ENCODE peak calls at places on chromosomes 5 and 9, in eight cellular contexts. J is HL-60, G is MG63, H is spleen, T is colonic mucosa, V is RWPE2, Z is GM06990, R is heart left ventricle. M is an unnamed sample.

GRCh38 chr5:88729476-88730182 is 153.4 kb downstream of the MEF2C start:
- DNase-seq in J (peak; percentile 17), G (peak; percentile 61), H (no peak), T (peak; percentile 68), V (no peak), Z (peak; percentile 43), R (peak; percentile 56), M (peak; percentile 55)

GRCh38 chr5:142222235-142222880 is 102.5 kb downstream of the SPRY4 start:
- DNase-seq in J (peak; percentile 32), G (no peak), H (no peak), T (no peak), V (no peak), Z (no peak), R (no peak), M (no peak)

GRCh38 chr9:108784128-108784490 is 71.7 kb downstream of the ACTL7B start:
- DNase-seq in J (no peak), G (no peak), H (no peak), T (no peak), V (no peak), Z (no peak), R (no peak), M (no peak)

GRCh38 chr5:909086-909485 is 16.4 kb downstream of the TRIP13 start:
- DNase-seq in J (no peak), G (no peak), H (peak; percentile 48), T (no peak), V (no peak), Z (no peak), R (no peak), M (peak; percentile 89)

GRCh38 chr5:5306696-5307095 is 115.8 kb upstream of the ICE1 start:
- DNase-seq in J (no peak), G (peak; percentile 57), H (no peak), T (no peak), V (no peak), Z (no peak), R (no peak), M (no peak)

GRCh38 chr9:134210511-134210907 is 46.1 kb upstream of the RNU6ATAC start:
- DNase-seq in J (no peak), G (no peak), H (peak; percentile 63), T (no peak), V (peak; percentile 42), Z (no peak), R (no peak), M (no peak)

GRCh38 chr9:91787931-91788330 is 162.1 kb downstream of the ROR2 start:
- DNase-seq in J (no peak), G (no peak), H (no peak), T (no peak), V (no peak), Z (no peak), R (no peak), M (no peak)

GRCh38 chr9:133954862-133955529 is 37.1 kb downstream of the VAV2 start:
- DNase-seq in J (no peak), G (no peak), H (peak; percentile 79), T (no peak), V (no peak), Z (peak; percentile 72), R (no peak), M (no peak)

GRCh38 chr9:734831-735511 is 106.5 kb upstream of the DMRT1 start:
- DNase-seq in J (no peak), G (peak; percentile 94), H (no peak), T (no peak), V (no peak), Z (no peak), R (peak; percentile 46), M (no peak)

GRCh38 chr5:116472274-116472673 is 102.3 kb downstream of the SEMA6A start:
- DNase-seq in J (no peak), G (no peak), H (no peak), T (no peak), V (no peak), Z (no peak), R (no peak), M (no peak)

GRCh38 chr5:169801781-169802180 is 164.7 kb downstream of the DOCK2 start:
- DNase-seq in J (no peak), G (no peak), H (no peak), T (no peak), V (no peak), Z (no peak), R (no peak), M (no peak)

GRCh38 chr9:130444565-130445221 is at the start of gene ASS1:
- DNase-seq in J (no peak), G (peak; percentile 87), H (no peak), T (peak; percentile 91), V (no peak), Z (no peak), R (peak; percentile 91), M (peak; percentile 94)

GRCh38 chr9:23538060-23538387 is 288.0 kb downstream of the ELAVL2 start:
- DNase-seq in J (no peak), G (no peak), H (no peak), T (no peak), V (no peak), Z (no peak), R (no peak), M (no peak)

GRCh38 chr5:96117863-96118651 is 156.4 kb upstream of the ELL2 start:
- DNase-seq in J (no peak), G (no peak), H (no peak), T (no peak), V (no peak), Z (no peak), R (no peak), M (no peak)

GRCh38 chr5:1770443-1770802 is 29.2 kb downstream of the MRPL36 start:
- DNase-seq in J (no peak), G (no peak), H (peak; percentile 41), T (no peak), V (no peak), Z (no peak), R (peak; percentile 20), M (no peak)

GRCh38 chr5:151904921-151905320 is 19.7 kb downstream of the GLRA1 start:
- DNase-seq in J (no peak), G (peak; percentile 24), H (no peak), T (no peak), V (no peak), Z (no peak), R (no peak), M (no peak)

GRCh38 chr9:137220317-137221094 is 1.5 kb downstream of the RNF208 start:
- DNase-seq in J (no peak), G (no peak), H (no peak), T (no peak), V (no peak), Z (no peak), R (no peak), M (no peak)

GRCh38 chr5:150066901-150067396 is 19.4 kb downstream of the CSF1R start:
- DNase-seq in J (peak; percentile 74), G (no peak), H (no peak), T (no peak), V (peak; percentile 42), Z (no peak), R (no peak), M (no peak)

GRCh38 chr9:128203024-128203841 is at the start of gene DNM1:
- DNase-seq in J (peak; percentile 54), G (peak; percentile 60), H (peak; percentile 93), T (peak; percentile 49), V (no peak), Z (peak; percentile 76), R (no peak), M (peak; percentile 77)

GRCh38 chr9:35812025-35812602 is at the start of gene SPAG8:
- DNase-seq in J (peak; percentile 99), G (peak; percentile 99), H (peak; percentile 98), T (peak; percentile 95), V (peak; percentile 96), Z (peak; percentile 93), R (peak; percentile 98), M (peak; percentile 95)

GRCh38 chr5:154260224-154260859 is 69.8 kb downstream of the GALNT10 start:
- DNase-seq in J (no peak), G (peak; percentile 24), H (no peak), T (no peak), V (no peak), Z (no peak), R (no peak), M (peak; percentile 79)

GRCh38 chr5:127707209-127707608 is 4.0 kb downstream of the CCDC192 start:
- DNase-seq in J (no peak), G (no peak), H (no peak), T (no peak), V (no peak), Z (no peak), R (no peak), M (no peak)
- H3K27me3 ChIP-seq in J (no peaks in the 10 kb centered on the region), G (no peaks in the 10 kb centered on the region), H (no peaks in the 10 kb centered on the region), T (no peaks in the 10 kb centered on the region), V (no peaks in the 10 kb centered on the region), Z (no peaks in the 10 kb centered on the region), R (no peaks in the 10 kb centered on the region), M (no peaks in the 10 kb centered on the region)

DNA sequence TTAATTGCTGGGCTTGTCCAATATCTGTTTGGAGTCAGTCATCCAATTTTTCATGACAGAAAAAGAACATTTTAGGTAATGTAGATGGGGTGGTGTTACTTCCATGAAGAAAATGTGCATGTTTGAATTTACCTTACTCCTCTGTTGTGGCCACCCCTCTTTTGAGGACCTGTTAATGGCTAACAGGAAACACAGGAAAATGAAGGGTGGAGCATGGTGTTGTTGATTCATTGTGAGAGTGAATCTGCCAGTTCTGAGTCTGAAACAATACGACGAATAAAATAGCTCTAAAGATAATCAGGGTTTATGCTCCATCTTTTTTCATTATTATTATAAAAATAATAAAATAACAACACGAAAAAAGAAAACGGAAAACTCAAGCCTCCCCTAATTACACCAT is 335.3 kb downstream of the KDM4C start:
- DNase-seq in J (no peak), G (no peak), H (no peak), T (no peak), V (no peak), Z (no peak), R (no peak), M (no peak)
- H3K27me3 ChIP-seq in J (no peaks in the 10 kb centered on the region), G (no peaks in the 10 kb centered on the region), H (no peaks in the 10 kb centered on the region), T (no peaks in the 10 kb centered on the region), V (no peaks in the 10 kb centered on the region), Z (no peaks in the 10 kb centered on the region), R (no peaks in the 10 kb centered on the region), M (no peaks in the 10 kb centered on the region)

DNA sequence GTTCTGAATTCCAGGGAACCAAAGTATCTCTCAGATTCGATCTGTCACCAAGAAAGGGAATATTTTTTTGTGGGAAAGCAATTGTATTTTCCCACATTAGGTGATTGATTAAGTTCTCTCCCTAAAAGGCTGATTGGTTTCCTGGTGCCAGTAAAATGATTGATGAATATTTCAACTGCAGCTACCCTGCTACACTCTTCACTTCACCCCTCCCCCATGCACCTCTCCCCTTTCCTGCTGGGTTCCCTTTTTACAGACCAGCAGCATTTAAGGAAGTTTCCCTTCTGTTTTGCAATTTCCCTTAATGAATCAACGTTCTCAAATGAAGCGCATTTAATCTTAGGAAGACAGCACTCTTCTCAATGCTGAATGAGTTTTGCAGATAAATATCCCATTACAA is 13.1 kb downstream of the NR6A1 start:
- DNase-seq in J (no peak), G (no peak), H (no peak), T (no peak), V (no peak), Z (no peak), R (no peak), M (no peak)
- H3K27me3 ChIP-seq in J (no peaks in the 10 kb centered on the region), G (no peaks in the 10 kb centered on the region), H (no peaks in the 10 kb centered on the region), T (no peaks in the 10 kb centered on the region), V (no peaks in the 10 kb centered on the region), Z (no peaks in the 10 kb centered on the region), R (no peaks in the 10 kb centered on the region), M (no peaks in the 10 kb centered on the region)

DNA sequence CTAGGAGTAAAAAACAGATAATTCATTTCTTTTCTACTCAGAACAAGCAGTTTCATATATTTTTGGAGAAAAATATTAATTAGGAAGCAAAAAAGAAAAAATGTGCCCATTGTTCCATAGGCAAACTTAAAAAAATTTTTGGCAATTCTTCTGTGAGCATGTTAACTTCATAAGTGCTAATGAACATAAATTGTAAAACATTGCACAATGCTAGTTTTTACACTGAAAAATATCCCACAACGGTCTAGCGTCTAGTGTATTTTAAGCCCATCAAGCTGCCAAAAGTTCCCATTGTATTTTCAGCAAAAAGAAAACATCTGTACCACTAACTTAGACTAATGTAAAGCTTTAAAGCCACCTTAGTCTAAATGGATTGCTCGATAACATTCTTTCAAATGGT is 2.8 kb downstream of the NR6A1 start:
- DNase-seq in J (no peak), G (no peak), H (no peak), T (no peak), V (no peak), Z (no peak), R (no peak), M (no peak)
- H3K27me3 ChIP-seq in J (no peaks in the 10 kb centered on the region), G (peaks cover 12% of the 10 kb centered on the region), H (peaks cover 70% of the 10 kb centered on the region), T (no peaks in the 10 kb centered on the region), V (no peaks in the 10 kb centered on the region), Z (no peaks in the 10 kb centered on the region), R (peaks cover 10% of the 10 kb centered on the region), M (no peaks in the 10 kb centered on the region)